ENCODE peak calls at places on chromosome 4, in four cellular contexts. O is HepG2, B is WTC11, E is K562. C is an unnamed sample.

GRCh38 chr4:5797866-5798265 is 86.9 kb downstream of the EVC start:
- DNase-seq in O (no peak), B (no peak), E (no peak), C (no peak)

GRCh38 chr4:5635826-5636196 is 72.5 kb downstream of the EVC2 start:
- DNase-seq in O (no peak), B (no peak), E (no peak), C (no peak)

GRCh38 chr4:140448162-140448561 is 20.7 kb upstream of the CLGN start:
- DNase-seq in O (no peak), B (no peak), E (no peak), C (no peak)

GRCh38 chr4:83093060-83093640 is 21.4 kb downstream of the PLAC8 start:
- DNase-seq in O (no peak), B (peak), E (peak), C (no peak)

GRCh38 chr4:123731009-123731408 is 334.4 kb downstream of the SPRY1 start:
- DNase-seq in O (no peak), B (no peak), E (no peak), C (no peak)

GRCh38 chr4:95084584-95084983 is 326.8 kb downstream of the BMPR1B start:
- DNase-seq in O (no peak), B (no peak), E (no peak), C (no peak)

GRCh38 chr4:24763631-24764302 is 31.6 kb upstream of the SOD3 start:
- DNase-seq in O (no peak), B (no peak), E (no peak), C (no peak)

GRCh38 chr4:73452953-73453700 is 17.1 kb downstream of the AFP start:
- DNase-seq in O (peak), B (no peak), E (no peak), C (no peak)

GRCh38 chr4:78787392-78788004 is 11.3 kb downstream of the BMP2K start:
- DNase-seq in O (no peak), B (no peak), E (no peak), C (no peak)

GRCh38 chr4:73576366-73576765 is 43.9 kb downstream of the RASSF6 start:
- DNase-seq in O (no peak), B (no peak), E (no peak), C (no peak)

GRCh38 chr4:55729306-55730142 is 90.1 kb upstream of the EXOC1L start:
- DNase-seq in O (peak), B (no peak), E (peak), C (no peak)

GRCh38 chr4:113958766-113959540 is 20.5 kb downstream of the ARSJ start:
- DNase-seq in O (peak), B (no peak), E (no peak), C (no peak)

DNA sequence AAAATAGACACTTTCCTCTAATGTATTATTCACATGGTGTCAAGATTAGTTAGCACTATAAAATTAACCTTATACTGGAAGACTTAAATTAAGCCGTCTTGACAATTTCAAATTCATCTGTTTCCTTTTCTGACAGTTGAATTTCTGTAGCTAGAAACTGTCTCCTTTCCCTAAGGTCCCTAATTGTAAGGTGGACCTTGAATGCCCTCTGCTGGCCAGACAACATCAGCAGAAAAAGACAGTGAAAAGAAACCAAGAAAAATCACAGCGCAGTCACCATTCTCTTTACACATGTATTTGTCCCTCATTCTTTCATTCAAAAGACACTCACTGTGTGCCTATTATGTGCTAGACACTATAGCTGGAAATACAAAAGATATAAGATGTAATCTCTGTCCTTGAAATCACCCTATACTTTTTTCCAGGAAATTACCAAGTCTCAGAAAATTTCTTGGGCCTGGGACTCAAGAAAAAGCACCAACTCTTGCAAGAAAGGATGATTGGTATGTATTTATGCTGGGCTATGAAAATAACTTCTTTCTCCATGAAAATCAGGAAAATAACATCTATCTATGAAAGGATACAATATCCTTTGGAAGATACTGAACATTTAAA is 32.7 kb upstream of the AMBN start:
- DNase-seq in O (peak), B (peak), E (peak), C (no peak)
- TF ChIP-seq ETV6 in O (no peak), B (no peak), E (no peak), C (no peak)

GRCh38 chr4:150609131-150609530 is 27.2 kb downstream of the MAB21L2 start:
- DNase-seq in O (no peak), B (no peak), E (no peak), C (no peak)
- TF ChIP-seq MAX in O (no peak), B (no peak), E (no peak), C (no peak)

DNA sequence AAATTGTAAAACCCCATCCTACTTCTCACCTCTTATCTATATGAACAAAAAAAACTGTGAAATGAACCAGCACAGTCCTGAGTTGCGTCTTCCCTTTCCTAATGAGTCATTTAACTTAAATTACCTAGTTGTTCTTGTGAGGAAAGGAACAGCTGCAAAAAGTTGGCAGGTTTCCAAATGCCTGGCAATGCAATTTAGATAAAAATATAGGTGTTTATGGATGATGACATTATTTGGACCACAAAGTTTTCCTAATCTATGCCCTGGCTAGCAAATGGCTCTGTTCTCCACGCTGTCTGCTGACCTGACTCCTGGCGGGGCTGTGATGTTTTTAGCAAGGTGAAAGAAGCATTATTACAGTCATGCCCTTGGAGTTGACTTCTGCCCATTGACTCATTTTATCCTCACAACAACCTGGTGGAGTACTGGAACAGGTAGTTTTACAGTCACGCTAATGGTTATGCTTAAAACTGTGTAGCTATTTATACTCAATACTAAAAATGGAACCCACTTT is 29.8 kb upstream of the RELL1 start:
- DNase-seq in O (no peak), B (no peak), E (no peak), C (peak)
- TF ChIP-seq ETV6 in O (no peak), B (no peak), E (no peak), C (peak)

DNA sequence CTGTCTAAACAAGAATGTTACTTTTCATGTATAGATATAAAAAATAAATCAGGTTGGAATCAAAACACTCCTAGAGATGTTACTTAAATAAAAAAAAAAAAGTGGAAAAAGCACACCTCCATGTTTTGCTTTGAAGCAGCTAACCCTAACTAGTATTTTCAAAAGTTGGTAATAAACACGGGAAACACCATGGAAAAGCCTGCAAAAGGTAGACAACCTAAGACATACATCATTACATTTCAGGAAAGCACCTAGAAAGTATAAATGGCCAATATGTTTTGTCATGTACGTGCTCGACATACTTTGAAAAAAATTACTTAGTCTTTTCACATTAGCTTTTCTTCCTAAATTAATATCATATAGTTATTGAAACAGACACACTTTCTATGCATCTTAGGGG is 130.1 kb upstream of the SH3RF1 start:
- DNase-seq in O (no peak), B (no peak), E (no peak), C (no peak)
- TF ChIP-seq MAX in O (no peak), B (no peak), E (no peak), C (no peak)

GRCh38 chr4:100288167-100288566 is 97.9 kb upstream of the DDIT4L start:
- DNase-seq in O (no peak), B (no peak), E (no peak), C (no peak)

GRCh38 chr4:100287569-100287968 is 97.3 kb upstream of the DDIT4L start:
- DNase-seq in O (no peak), B (no peak), E (no peak), C (no peak)

GRCh38 chr4:100286601-100287000 is 96.3 kb upstream of the DDIT4L start:
- DNase-seq in O (no peak), B (peak), E (no peak), C (no peak)

GRCh38 chr4:100280807-100281206 is 90.5 kb upstream of the DDIT4L start:
- DNase-seq in O (no peak), B (no peak), E (no peak), C (no peak)

GRCh38 chr4:100284302-100284701 is 94.0 kb upstream of the DDIT4L start:
- DNase-seq in O (no peak), B (no peak), E (no peak), C (no peak)
- TF ChIP-seq ETV6 in O (no peak), B (no peak), E (no peak), C (no peak)

DNA sequence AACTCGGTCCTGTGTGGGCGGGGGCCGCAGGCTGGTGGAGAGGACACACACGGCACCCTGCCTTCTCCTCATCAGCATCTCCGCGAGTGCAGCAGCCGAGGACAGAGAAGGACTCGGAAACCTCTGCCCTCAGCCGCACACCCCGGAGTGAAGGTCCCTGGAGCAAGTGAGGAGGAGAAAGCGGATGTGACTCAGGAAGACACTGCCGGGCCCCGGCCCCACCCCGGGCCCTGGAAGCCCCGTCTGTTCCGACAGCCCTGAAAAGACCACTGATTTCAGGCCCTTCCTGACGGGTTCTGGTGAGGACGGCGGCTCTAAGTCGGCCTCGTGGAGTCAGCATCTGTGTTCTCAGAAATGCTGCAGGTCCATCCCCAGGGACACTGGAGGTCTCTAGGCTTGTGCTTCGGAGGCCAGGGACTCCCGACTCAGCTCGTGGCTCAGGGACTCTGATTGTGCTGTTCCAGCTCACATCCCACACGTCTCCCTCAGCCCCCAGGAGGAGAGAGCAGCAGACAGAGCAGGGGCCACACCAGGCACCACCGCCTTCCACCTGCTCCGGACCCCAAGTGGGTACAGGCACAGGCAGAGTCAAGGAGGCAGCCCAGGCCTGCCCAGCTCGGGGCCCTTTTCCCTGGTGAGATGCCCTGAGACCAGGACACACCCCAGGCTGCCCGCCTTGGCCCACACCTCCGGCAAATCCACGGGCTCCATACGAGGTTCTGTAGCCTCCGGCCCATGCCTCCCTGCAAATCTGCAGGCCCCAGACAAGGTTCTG is 134.5 kb upstream of the NKX1-1 start:
- DNase-seq in O (no peak), B (no peak), E (peak), C (no peak)
- TF ChIP-seq MAX in O (no peak), B (no peak), E (no peak), C (no peak)

GRCh38 chr4:11722218-11722617 is 293.5 kb upstream of the HS3ST1 start:
- DNase-seq in O (no peak), B (no peak), E (no peak), C (no peak)

GRCh38 chr4:11719879-11720278 is 291.2 kb upstream of the HS3ST1 start:
- DNase-seq in O (no peak), B (no peak), E (no peak), C (no peak)

GRCh38 chr4:11715753-11716521 is 287.2 kb upstream of the HS3ST1 start:
- DNase-seq in O (no peak), B (no peak), E (no peak), C (no peak)

GRCh38 chr4:11724731-11725130 is 296.0 kb upstream of the HS3ST1 start:
- DNase-seq in O (no peak), B (no peak), E (no peak), C (no peak)

GRCh38 chr4:11720292-11720691 is 291.6 kb upstream of the HS3ST1 start:
- DNase-seq in O (no peak), B (no peak), E (no peak), C (no peak)
- TF ChIP-seq ETV6 in O (no peak), B (no peak), E (no peak), C (no peak)

GRCh38 chr4:98722000-98722399 is 63.6 kb upstream of the TSPAN5 start:
- DNase-seq in O (no peak), B (no peak), E (no peak), C (no peak)
- TF ChIP-seq MAX in O (no peak), B (no peak), E (no peak), C (no peak)

DNA sequence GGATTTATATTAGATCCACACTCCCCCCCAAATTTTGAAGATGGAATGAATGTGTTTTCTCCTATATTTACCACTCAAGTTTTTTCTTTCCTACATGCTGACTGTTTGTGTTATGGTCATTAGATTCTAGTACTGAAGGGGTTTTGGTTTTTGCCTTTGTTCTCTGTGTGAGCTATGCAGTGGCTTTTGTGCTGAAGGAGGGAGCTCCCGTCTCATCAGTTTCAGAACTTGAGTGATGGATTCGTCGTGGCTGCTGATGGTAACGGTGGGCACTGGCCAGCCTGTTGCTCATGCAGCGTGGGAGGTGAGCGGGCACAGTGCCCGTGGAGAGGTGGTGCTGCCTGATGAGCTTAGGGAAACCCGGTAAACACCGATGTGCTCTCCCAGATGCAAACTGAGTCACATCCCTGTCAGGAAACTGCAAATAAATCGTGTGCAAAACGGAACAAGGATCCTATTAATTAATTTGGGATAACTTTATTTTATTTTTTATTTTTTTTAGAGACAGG is 101.5 kb downstream of the SORBS2 start:
- DNase-seq in O (no peak), B (no peak), E (no peak), C (no peak)
- TF ChIP-seq ETV6 in O (no peak), B (no peak), E (no peak), C (no peak)

GRCh38 chr4:33369366-33369899 is 2649.3 kb downstream of the PCDH7 start:
- DNase-seq in O (no peak), B (no peak), E (no peak), C (no peak)
- TF ChIP-seq MAX in O (no peak), B (no peak), E (no peak), C (no peak)

C was measured in GM12878.